ENCODE peak calls at places on chromosomes 5 and 9, in four cellular contexts. Y, D, C and M are unnamed samples.

GRCh38 chr9:128104171-128104618 is 23.3 kb downstream of the PTGES2 start:
- DNase-seq in D (no peak), Y (peak; percentile 87), C (no peak), M (no peak)

GRCh38 chr9:110579763-110580255 is 268 bp upstream of the SVEP1 start:
- DNase-seq in Y (no peak), C (no peak), D (no peak), M (no peak)

GRCh38 chr5:124596595-124597388 is 149.6 kb downstream of the ZNF608 start:
- DNase-seq in C (no peak), Y (peak; percentile 89), D (peak; percentile 55), M (peak; percentile 51)

GRCh38 chr5:171525086-171525485 is 105.6 kb downstream of the FGF18 start:
- DNase-seq in D (no peak), C (no peak), Y (no peak), M (no peak)

GRCh38 chr9:113486327-113486726 is 22.8 kb downstream of the RGS3 start:
- DNase-seq in D (no peak), C (no peak), Y (no peak), M (no peak)

GRCh38 chr9:127541865-127542264 is 70.2 kb upstream of the STXBP1 start:
- DNase-seq in D (no peak), Y (no peak), C (no peak), M (no peak)

GRCh38 chr9:79572891-79573696 is 1.3 kb downstream of the TLE4 start:
- DNase-seq in D (peak; percentile 27), C (no peak), Y (no peak), M (no peak)

GRCh38 chr5:80414113-80414512 is 6.2 kb downstream of the ZFYVE16 start:
- DNase-seq in Y (no peak), C (no peak), D (no peak), M (no peak)

GRCh38 chr5:79829260-79829659 is 139.6 kb downstream of the CMYA5 start:
- DNase-seq in D (no peak), Y (no peak), C (peak; percentile 21), M (no peak)

GRCh38 chr5:123344819-123345426 is 78.3 kb downstream of the CEP120 start:
- DNase-seq in D (peak; percentile 5), Y (peak; percentile 15), C (no peak), M (no peak)

GRCh38 chr5:80919678-80920196 is 40.4 kb upstream of the RASGRF2 start:
- DNase-seq in Y (no peak), D (no peak), C (no peak), M (no peak)

GRCh38 chr5:88660326-88660946 is 222.5 kb downstream of the MEF2C start:
- DNase-seq in C (no peak), D (no peak), Y (no peak), M (peak; percentile 8)

GRCh38 chr9:15352301-15352700 is 45.3 kb upstream of the TTC39B start:
- DNase-seq in D (no peak), Y (peak; percentile 47), C (no peak), M (no peak)

GRCh38 chr9:35731415-35732184 is 395 bp downstream of the TLN1 start:
- DNase-seq in Y (peak; percentile 53), C (no peak), D (peak; percentile 35), M (no peak)

GRCh38 chr5:52580921-52581320 is 206.8 kb upstream of the ITGA1 start:
- DNase-seq in C (no peak), D (no peak), Y (no peak), M (no peak)

GRCh38 chr5:75536694-75537360 is 25.1 kb downstream of the POLK start:
- DNase-seq in Y (no peak), C (no peak), D (no peak), M (no peak)

GRCh38 chr5:7209583-7210139 is 186.3 kb upstream of the ADCY2 start:
- DNase-seq in D (no peak), C (no peak), Y (no peak), M (no peak)

GRCh38 chr5:86974910-86975309 is 292.8 kb upstream of the RASA1 start:
- DNase-seq in C (no peak), Y (no peak), D (no peak), M (no peak)

GRCh38 chr5:15720515-15720914 is 220.5 kb downstream of the FBXL7 start:
- DNase-seq in C (no peak), Y (no peak), D (no peak), M (no peak)

GRCh38 chr5:24385070-24385469 is 259.7 kb downstream of the CDH10 start:
- DNase-seq in C (no peak), D (no peak), Y (no peak), M (no peak)

GRCh38 chr9:107932036-107932435 is 442.5 kb upstream of the KLF4 start:
- DNase-seq in C (no peak), Y (no peak), D (no peak), M (no peak)

GRCh38 chr5:126056851-126057622 is 366.2 kb upstream of the GRAMD2B start:
- DNase-seq in C (peak; percentile 90), D (no peak), Y (no peak), M (no peak)

GRCh38 chr5:1490360-1490759 is 33.4 kb downstream of the LPCAT1 start:
- DNase-seq in Y (no peak), D (no peak), C (no peak), M (no peak)

GRCh38 chr9:102185962-102186361 is 447.5 kb upstream of the GRIN3A start:
- DNase-seq in D (no peak), C (no peak), Y (no peak), M (no peak)

GRCh38 chr5:71747182-71747581 is 28.1 kb downstream of the CARTPT start:
- DNase-seq in Y (no peak), C (no peak), D (no peak), M (no peak)

GRCh38 chr9:74499111-74499601 is 2.0 kb downstream of the RORB start:
- DNase-seq in D (no peak), C (no peak), Y (no peak), M (no peak)

GRCh38 chr9:29212590-29213373 is 1639.5 kb upstream of the C9orf72 start:
- DNase-seq in D (no peak), Y (no peak), C (no peak), M (no peak)

GRCh38 chr9:22054076-22054475 is 45.0 kb upstream of the CDKN2B start:
- DNase-seq in C (no peak), Y (no peak), D (no peak), M (no peak)

GRCh38 chr9:22052376-22052945 is 43.4 kb upstream of the CDKN2B start:
- DNase-seq in C (no peak), D (no peak), Y (peak; percentile 56), M (peak; percentile 75)

GRCh38 chr9:22049411-22049810 is 40.3 kb upstream of the CDKN2B start:
- DNase-seq in C (no peak), D (no peak), Y (no peak), M (no peak)

GRCh38 chr9:22053178-22053577 is 44.1 kb upstream of the CDKN2B start:
- DNase-seq in D (no peak), Y (no peak), C (no peak), M (no peak)

DNA sequence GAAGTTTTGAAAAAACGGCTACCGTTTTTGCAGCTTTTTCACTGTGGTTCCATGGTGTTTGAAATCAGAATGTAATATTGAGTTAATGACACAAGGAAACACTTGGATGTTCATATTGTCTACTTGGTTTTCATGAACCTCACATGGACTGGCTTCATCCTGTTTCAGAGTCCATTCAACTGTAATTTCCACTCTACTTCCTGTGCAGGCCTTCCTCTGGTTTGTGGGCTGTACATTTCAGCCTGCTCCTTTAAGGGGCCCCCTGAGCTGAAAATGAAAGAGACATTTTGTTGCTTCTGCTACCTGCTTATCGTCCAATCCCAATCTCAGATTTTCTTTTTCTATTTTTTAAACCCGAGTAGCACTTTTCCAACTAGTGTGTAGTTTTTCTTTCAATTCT is 41.8 kb upstream of the CDKN2B start:
- DNase-seq in D (no peak), Y (no peak), C (no peak), M (no peak)
- H3K9ac ChIP-seq in D (no peak overlapping the region), Y (no peak overlapping the region), C (no peak overlapping the region), M (no peak overlapping the region)

DNA sequence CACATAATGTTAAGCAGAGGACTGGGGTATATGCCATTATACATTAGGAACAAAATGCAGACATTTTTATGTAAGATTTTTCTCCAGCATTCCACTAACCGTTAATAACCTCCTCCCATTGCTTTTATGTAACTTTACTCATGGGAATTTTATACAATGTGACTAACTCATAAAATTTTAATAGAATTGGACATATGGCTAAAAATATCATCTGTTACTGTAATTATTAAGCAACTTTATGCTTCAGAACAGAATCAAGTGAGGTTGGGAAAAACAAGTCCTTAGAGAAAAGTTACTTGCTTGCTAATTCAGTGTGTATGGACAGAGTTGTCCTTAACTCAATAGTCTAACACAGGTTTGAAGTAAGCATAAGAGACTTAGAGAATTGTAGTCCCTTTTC is 54.8 kb upstream of the PCSK1 start:
- DNase-seq in C (no peak), Y (no peak), D (no peak), M (no peak)
- TF ChIP-seq FOSL1 in C (no peak), Y (no peak), D (no peak), M (no peak)

GRCh38 chr9:36985769-36986547 is 48.1 kb downstream of the PAX5 start:
- DNase-seq in D (no peak), Y (no peak), C (no peak), M (no peak)
- H3K9ac ChIP-seq in D (no peak overlapping the region), Y (no peak overlapping the region), C (no peak overlapping the region), M (no peak overlapping the region)

GRCh38 chr5:9799601-9800000 is 169.4 kb upstream of the TAS2R1 start:
- DNase-seq in C (no peak), D (no peak), Y (no peak), M (no peak)
- TF ChIP-seq FOSL1 in C (no peak), D (no peak), Y (no peak), M (no peak)

GRCh38 chr5:3265936-3266335 is 329.7 kb upstream of the IRX1 start:
- DNase-seq in C (no peak), Y (no peak), D (no peak), M (no peak)

GRCh38 chr5:3265131-3265885 is 330.3 kb upstream of the IRX1 start:
- DNase-seq in Y (no peak), C (no peak), D (no peak), M (no peak)

GRCh38 chr5:3266861-3267260 is 328.8 kb upstream of the IRX1 start:
- DNase-seq in D (no peak), C (no peak), Y (no peak), M (no peak)

GRCh38 chr5:3269400-3270169 is 326.0 kb upstream of the IRX1 start:
- DNase-seq in Y (no peak), D (no peak), C (no peak), M (no peak)

DNA sequence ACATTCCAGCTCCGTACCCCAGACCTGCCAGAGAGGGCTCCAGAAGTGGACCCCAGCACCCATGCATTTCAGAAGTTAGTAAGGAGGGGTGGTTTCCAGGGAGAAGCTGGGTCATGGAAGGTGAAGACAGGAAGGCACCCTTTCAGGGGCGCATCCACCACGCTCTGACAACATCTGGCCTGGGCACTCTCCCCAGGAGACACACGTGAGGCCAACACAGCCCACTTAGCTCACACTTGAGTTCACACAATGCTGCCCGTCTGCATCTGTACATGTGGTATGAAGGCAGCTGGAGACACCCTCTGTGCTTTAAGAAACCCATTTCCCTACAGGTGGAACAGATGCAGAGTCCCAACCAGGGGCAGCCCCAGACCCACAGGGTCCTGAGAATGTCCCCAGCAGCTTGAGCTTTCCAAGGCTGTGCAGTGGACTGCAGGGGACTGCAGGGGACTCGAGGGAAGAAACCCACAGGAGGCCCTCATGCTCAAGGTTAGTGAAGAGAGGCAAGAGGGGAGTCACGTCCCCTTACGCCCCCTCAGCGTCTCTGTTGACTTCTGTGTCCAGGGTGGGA is 326.8 kb upstream of the IRX1 start:
- DNase-seq in C (no peak), Y (no peak), D (no peak), M (no peak)
- H3K9ac ChIP-seq in C (no peak overlapping the region), Y (no peak overlapping the region), D (no peak overlapping the region), M (no peak overlapping the region)

GRCh38 chr9:1440276-1440675 is 390.1 kb downstream of the DMRT2 start:
- DNase-seq in Y (no peak), C (no peak), D (no peak), M (no peak)
- TF ChIP-seq FOSL1 in Y (no peak), C (no peak), D (no peak), M (no peak)